ENCODE peak calls at places on chromosomes 2 and 18, in ten cellular contexts. One of them, this sample, is unnamed.

GRCh38 chr2:158487419-158487818 is 30.7 kb downstream of the PKP4 start:
- DNase-seq in K562: no peak
- DNase-seq in kidney: no peak
- DNase-seq in HCT116: no peak
- DNase-seq in adipocyte: peak; percentile 75
- DNase-seq in endothelial cell of umbilical vein: peak; percentile 56
- DNase-seq in IMR-90: peak; percentile 85
- DNase-seq in astrocyte: peak; percentile 72
- DNase-seq in DND-41: no peak
- DNase-seq in GM23248: peak; percentile 74
- DNase-seq in this sample: no peak

GRCh38 chr2:20074901-20075300 is 23.5 kb upstream of the LAPTM4A start:
- DNase-seq in GM23248: no peak
- DNase-seq in adipocyte: no peak
- DNase-seq in endothelial cell of umbilical vein: no peak
- DNase-seq in K562: no peak
- DNase-seq in DND-41: no peak
- DNase-seq in HCT116: no peak
- DNase-seq in IMR-90: no peak
- DNase-seq in kidney: no peak
- DNase-seq in astrocyte: no peak
- DNase-seq in this sample: no peak

GRCh38 chr18:57077005-57077735 is 69.7 kb upstream of the BOD1L2 start:
- DNase-seq in kidney: no peak
- DNase-seq in endothelial cell of umbilical vein: no peak
- DNase-seq in HCT116: no peak
- DNase-seq in adipocyte: no peak
- DNase-seq in IMR-90: no peak
- DNase-seq in K562: no peak
- DNase-seq in DND-41: no peak
- DNase-seq in astrocyte: no peak
- DNase-seq in GM23248: no peak
- DNase-seq in this sample: no peak

GRCh38 chr2:172439509-172439860 is 12.1 kb downstream of the ITGA6 start:
- DNase-seq in HCT116: no peak
- DNase-seq in endothelial cell of umbilical vein: no peak
- DNase-seq in DND-41: no peak
- DNase-seq in kidney: no peak
- DNase-seq in astrocyte: no peak
- DNase-seq in GM23248: no peak
- DNase-seq in adipocyte: no peak
- DNase-seq in IMR-90: no peak
- DNase-seq in K562: no peak
- DNase-seq in this sample: no peak

GRCh38 chr18:63987743-63988142 is 17.9 kb downstream of the SERPINB8 start:
- DNase-seq in HCT116: no peak
- DNase-seq in endothelial cell of umbilical vein: no peak
- DNase-seq in DND-41: no peak
- DNase-seq in kidney: no peak
- DNase-seq in K562: no peak
- DNase-seq in astrocyte: no peak
- DNase-seq in adipocyte: no peak
- DNase-seq in GM23248: no peak
- DNase-seq in IMR-90: no peak
- DNase-seq in this sample: no peak

GRCh38 chr2:191555092-191555742 is 122.7 kb upstream of the NABP1 start:
- DNase-seq in DND-41: peak; percentile 82
- DNase-seq in endothelial cell of umbilical vein: peak; percentile 80
- DNase-seq in K562: peak; percentile 73
- DNase-seq in HCT116: peak; percentile 73
- DNase-seq in adipocyte: peak; percentile 92
- DNase-seq in IMR-90: peak; percentile 74
- DNase-seq in kidney: peak; percentile 77
- DNase-seq in GM23248: peak; percentile 82
- DNase-seq in astrocyte: peak; percentile 50
- DNase-seq in this sample: peak; percentile 93

GRCh38 chr2:229445501-229446294 is 174.6 kb upstream of the PID1 start:
- DNase-seq in HCT116: no peak
- DNase-seq in adipocyte: peak; percentile 21
- DNase-seq in endothelial cell of umbilical vein: no peak
- DNase-seq in kidney: no peak
- DNase-seq in K562: no peak
- DNase-seq in astrocyte: peak; percentile 75
- DNase-seq in GM23248: peak; percentile 78
- DNase-seq in DND-41: no peak
- DNase-seq in IMR-90: peak; percentile 16
- DNase-seq in this sample: no peak

GRCh38 chr2:108217211-108217610 is 22.6 kb upstream of the SULT1C3 start:
- DNase-seq in astrocyte: no peak
- DNase-seq in IMR-90: peak; percentile 31
- DNase-seq in adipocyte: no peak
- DNase-seq in kidney: no peak
- DNase-seq in endothelial cell of umbilical vein: no peak
- DNase-seq in K562: no peak
- DNase-seq in DND-41: no peak
- DNase-seq in GM23248: no peak
- DNase-seq in HCT116: no peak
- DNase-seq in this sample: no peak

GRCh38 chr2:174145827-174146226 is 102.5 kb downstream of the OLA1 start:
- DNase-seq in astrocyte: no peak
- DNase-seq in HCT116: no peak
- DNase-seq in kidney: no peak
- DNase-seq in DND-41: no peak
- DNase-seq in endothelial cell of umbilical vein: no peak
- DNase-seq in IMR-90: no peak
- DNase-seq in K562: peak; percentile 32
- DNase-seq in adipocyte: no peak
- DNase-seq in GM23248: peak; percentile 8
- DNase-seq in this sample: no peak

GRCh38 chr2:220539481-220539880 is 912.1 kb downstream of the SLC4A3 start:
- DNase-seq in HCT116: no peak
- DNase-seq in K562: no peak
- DNase-seq in DND-41: no peak
- DNase-seq in adipocyte: no peak
- DNase-seq in IMR-90: no peak
- DNase-seq in GM23248: no peak
- DNase-seq in kidney: no peak
- DNase-seq in endothelial cell of umbilical vein: no peak
- DNase-seq in astrocyte: no peak
- DNase-seq in this sample: no peak

GRCh38 chr2:187453078-187453641 is 5.1 kb upstream of the CALCRL start:
- DNase-seq in astrocyte: no peak
- DNase-seq in endothelial cell of umbilical vein: peak; percentile 68
- DNase-seq in kidney: no peak
- DNase-seq in K562: no peak
- DNase-seq in HCT116: peak; percentile 29
- DNase-seq in adipocyte: peak; percentile 70
- DNase-seq in IMR-90: peak; percentile 13
- DNase-seq in DND-41: no peak
- DNase-seq in GM23248: peak; percentile 54
- DNase-seq in this sample: no peak

DNA sequence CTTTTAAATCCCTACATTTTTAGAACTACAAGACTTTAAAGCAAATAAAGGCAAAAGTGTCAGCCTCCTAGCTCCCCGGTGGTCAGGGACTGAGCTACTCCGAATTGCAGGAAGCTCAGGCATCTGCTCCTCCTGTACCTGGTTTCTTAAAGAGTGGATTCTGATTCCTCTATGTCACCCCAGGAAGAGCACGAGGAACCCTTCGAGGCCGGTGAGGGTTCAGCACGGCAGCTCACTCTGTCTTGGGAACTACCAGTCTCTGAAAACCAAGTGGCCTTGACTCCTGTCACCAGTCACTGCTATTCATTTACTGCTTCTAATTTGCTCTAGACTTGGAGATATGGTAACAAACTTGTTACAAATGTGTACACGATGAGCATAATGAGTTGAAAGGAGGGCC is 2.3 kb downstream of the PER2 start:
- DNase-seq in endothelial cell of umbilical vein: no peak
- DNase-seq in adipocyte: no peak
- DNase-seq in kidney: peak; percentile 33
- DNase-seq in GM23248: no peak
- DNase-seq in IMR-90: no peak
- DNase-seq in K562: no peak
- DNase-seq in astrocyte: no peak
- DNase-seq in DND-41: no peak
- DNase-seq in HCT116: no peak
- DNase-seq in this sample: no peak
- H3K9ac ChIP-seq in endothelial cell of umbilical vein: no peak overlapping the region
- H3K9ac ChIP-seq in adipocyte: peak overlapping the region; percentile 57
- H3K9ac ChIP-seq in kidney: peak overlapping the region; percentile 24
- H3K9ac ChIP-seq in GM23248: peak overlapping the region; percentile 94
- H3K9ac ChIP-seq in IMR-90: no peak overlapping the region
- H3K9ac ChIP-seq in K562: no peak overlapping the region
- H3K9ac ChIP-seq in astrocyte: peak overlapping the region; percentile 94
- H3K9ac ChIP-seq in DND-41: no peak overlapping the region
- H3K9ac ChIP-seq in HCT116: no peak overlapping the region
- H3K9ac ChIP-seq in this sample: peak overlapping the region; percentile 60

GRCh38 chr2:43219383-43220228 is 6.8 kb downstream of the ZFP36L2 start:
- DNase-seq in HCT116: peak; percentile 75
- DNase-seq in adipocyte: peak; percentile 77
- DNase-seq in GM23248: peak; percentile 90
- DNase-seq in DND-41: peak; percentile 92
- DNase-seq in K562: peak; percentile 89
- DNase-seq in kidney: peak; percentile 97
- DNase-seq in IMR-90: peak; percentile 80
- DNase-seq in endothelial cell of umbilical vein: peak; percentile 84
- DNase-seq in astrocyte: peak; percentile 78
- DNase-seq in this sample: peak; percentile 94

GRCh38 chr2:43217228-43218220 is 8.9 kb downstream of the ZFP36L2 start:
- DNase-seq in K562: no peak
- DNase-seq in astrocyte: no peak
- DNase-seq in adipocyte: no peak
- DNase-seq in GM23248: peak; percentile 25
- DNase-seq in DND-41: peak; percentile 36
- DNase-seq in HCT116: no peak
- DNase-seq in kidney: peak; percentile 72
- DNase-seq in IMR-90: no peak
- DNase-seq in endothelial cell of umbilical vein: no peak
- DNase-seq in this sample: peak; percentile 42

GRCh38 chr2:43216629-43217028 is 9.8 kb downstream of the ZFP36L2 start:
- DNase-seq in HCT116: no peak
- DNase-seq in endothelial cell of umbilical vein: no peak
- DNase-seq in IMR-90: no peak
- DNase-seq in GM23248: no peak
- DNase-seq in kidney: peak; percentile 34
- DNase-seq in astrocyte: no peak
- DNase-seq in DND-41: no peak
- DNase-seq in K562: no peak
- DNase-seq in adipocyte: no peak
- DNase-seq in this sample: no peak

GRCh38 chr2:43218550-43219382 is 7.6 kb downstream of the ZFP36L2 start:
- DNase-seq in DND-41: peak; percentile 62
- DNase-seq in K562: peak; percentile 58
- DNase-seq in HCT116: no peak
- DNase-seq in astrocyte: no peak
- DNase-seq in IMR-90: peak; percentile 10
- DNase-seq in adipocyte: peak; percentile 43
- DNase-seq in endothelial cell of umbilical vein: peak; percentile 53
- DNase-seq in kidney: peak; percentile 87
- DNase-seq in GM23248: peak; percentile 64
- DNase-seq in this sample: peak; percentile 87

GRCh38 chr2:43218221-43218549 is 8.2 kb downstream of the ZFP36L2 start:
- DNase-seq in astrocyte: no peak
- DNase-seq in DND-41: no peak
- DNase-seq in K562: no peak
- DNase-seq in GM23248: peak; percentile 55
- DNase-seq in HCT116: no peak
- DNase-seq in endothelial cell of umbilical vein: no peak
- DNase-seq in IMR-90: peak; percentile 47
- DNase-seq in adipocyte: peak; percentile 69
- DNase-seq in kidney: peak; percentile 46
- DNase-seq in this sample: no peak
- H3K4me1 ChIP-seq in astrocyte: peaks cover 47% of the 10 kb centered on the region
- H3K4me1 ChIP-seq in DND-41: peaks cover 52% of the 10 kb centered on the region
- H3K4me1 ChIP-seq in K562: peaks cover 41% of the 10 kb centered on the region
- H3K4me1 ChIP-seq in GM23248: peaks cover 37% of the 10 kb centered on the region
- H3K4me1 ChIP-seq in HCT116: peaks cover 54% of the 10 kb centered on the region
- H3K4me1 ChIP-seq in endothelial cell of umbilical vein: peaks cover 49% of the 10 kb centered on the region
- H3K4me1 ChIP-seq in IMR-90: peaks cover 22% of the 10 kb centered on the region
- H3K4me1 ChIP-seq in adipocyte: peaks cover 45% of the 10 kb centered on the region
- H3K4me1 ChIP-seq in kidney: peaks cover 41% of the 10 kb centered on the region
- H3K4me1 ChIP-seq in this sample: peaks cover 12% of the 10 kb centered on the region

GRCh38 chr2:98446850-98447249 is 2.2 kb downstream of the INPP4A start:
- DNase-seq in DND-41: no peak
- DNase-seq in GM23248: no peak
- DNase-seq in kidney: no peak
- DNase-seq in endothelial cell of umbilical vein: no peak
- DNase-seq in HCT116: no peak
- DNase-seq in IMR-90: no peak
- DNase-seq in K562: no peak
- DNase-seq in astrocyte: no peak
- DNase-seq in adipocyte: no peak
- DNase-seq in this sample: no peak

GRCh38 chr2:98442488-98442887 is 2.2 kb upstream of the INPP4A start:
- DNase-seq in HCT116: no peak
- DNase-seq in endothelial cell of umbilical vein: no peak
- DNase-seq in GM23248: no peak
- DNase-seq in IMR-90: no peak
- DNase-seq in adipocyte: no peak
- DNase-seq in kidney: no peak
- DNase-seq in DND-41: no peak
- DNase-seq in astrocyte: no peak
- DNase-seq in K562: no peak
- DNase-seq in this sample: no peak

GRCh38 chr2:98445708-98446577 is 1.3 kb downstream of the INPP4A start:
- DNase-seq in HCT116: no peak
- DNase-seq in kidney: no peak
- DNase-seq in endothelial cell of umbilical vein: no peak
- DNase-seq in adipocyte: peak; percentile 24
- DNase-seq in astrocyte: no peak
- DNase-seq in GM23248: peak; percentile 47
- DNase-seq in IMR-90: no peak
- DNase-seq in K562: peak; percentile 38
- DNase-seq in DND-41: no peak
- DNase-seq in this sample: no peak

GRCh38 chr2:98444436-98445166 is at the start of gene INPP4A:
- DNase-seq in endothelial cell of umbilical vein: peak; percentile 81
- DNase-seq in K562: peak; percentile 95
- DNase-seq in kidney: peak; percentile 91
- DNase-seq in GM23248: peak; percentile 83
- DNase-seq in astrocyte: no peak
- DNase-seq in DND-41: peak; percentile 84
- DNase-seq in IMR-90: peak; percentile 42
- DNase-seq in adipocyte: peak; percentile 88
- DNase-seq in HCT116: peak; percentile 21
- DNase-seq in this sample: peak; percentile 75

GRCh38 chr2:98445167-98445522 is 487 bp downstream of the INPP4A start:
- DNase-seq in HCT116: no peak
- DNase-seq in astrocyte: no peak
- DNase-seq in endothelial cell of umbilical vein: peak; percentile 39
- DNase-seq in kidney: no peak
- DNase-seq in IMR-90: no peak
- DNase-seq in adipocyte: peak; percentile 75
- DNase-seq in GM23248: peak; percentile 70
- DNase-seq in DND-41: peak; percentile 51
- DNase-seq in K562: no peak
- DNase-seq in this sample: no peak
- H3K9ac ChIP-seq in HCT116: peak overlapping the region; percentile 67
- H3K9ac ChIP-seq in astrocyte: peak overlapping the region; percentile 82
- H3K9ac ChIP-seq in endothelial cell of umbilical vein: peak overlapping the region; percentile 73
- H3K9ac ChIP-seq in kidney: peak overlapping the region; percentile 83
- H3K9ac ChIP-seq in IMR-90: peak overlapping the region; percentile 67
- H3K9ac ChIP-seq in adipocyte: peak overlapping the region; percentile 78
- H3K9ac ChIP-seq in GM23248: peak overlapping the region; percentile 83
- H3K9ac ChIP-seq in DND-41: peak overlapping the region; percentile 77
- H3K9ac ChIP-seq in K562: peak overlapping the region; percentile 94
- H3K9ac ChIP-seq in this sample: peak overlapping the region; percentile 75

GRCh38 chr2:120226296-120226695 is 3.1 kb upstream of the TMEM185B start:
- DNase-seq in kidney: peak; percentile 35
- DNase-seq in GM23248: no peak
- DNase-seq in K562: no peak
- DNase-seq in astrocyte: no peak
- DNase-seq in HCT116: no peak
- DNase-seq in DND-41: no peak
- DNase-seq in endothelial cell of umbilical vein: no peak
- DNase-seq in adipocyte: no peak
- DNase-seq in IMR-90: no peak
- DNase-seq in this sample: no peak
- H3K4me1 ChIP-seq in kidney: peaks cover 10% of the 10 kb centered on the region
- H3K4me1 ChIP-seq in GM23248: peaks cover 15% of the 10 kb centered on the region
- H3K4me1 ChIP-seq in K562: peaks cover 37% of the 10 kb centered on the region
- H3K4me1 ChIP-seq in astrocyte: peaks cover 4% of the 10 kb centered on the region
- H3K4me1 ChIP-seq in HCT116: peaks cover 35% of the 10 kb centered on the region
- H3K4me1 ChIP-seq in DND-41: peaks cover 53% of the 10 kb centered on the region
- H3K4me1 ChIP-seq in endothelial cell of umbilical vein: peaks cover 16% of the 10 kb centered on the region
- H3K4me1 ChIP-seq in adipocyte: peaks cover 20% of the 10 kb centered on the region
- H3K4me1 ChIP-seq in IMR-90: peaks cover 12% of the 10 kb centered on the region
- H3K4me1 ChIP-seq in this sample: peaks cover 19% of the 10 kb centered on the region

This sample was measured in colonic mucosa.